ENCODE peak calls at places on chromosomes 6 and 20, in five cellular contexts. V, O, H, K and D are unnamed samples.

GRCh38 chr6:32945106-32945761 is 4.4 kb upstream of the HLA-DMB start:
- DNase-seq in O (no peak), V (no peak), H (peak; percentile 94), K (no peak), D (no peak)

GRCh38 chr20:64230461-64231145 is 24.9 kb upstream of the PCMTD2 start:
- DNase-seq in H (no peak), V (no peak), K (no peak), O (no peak), D (no peak)

GRCh38 chr6:28657367-28657755 is 131.7 kb downstream of the GPX5 start:
- DNase-seq in V (no peak), K (no peak), O (no peak), H (no peak), D (no peak)

GRCh38 chr6:167980911-167981310 is 16.6 kb upstream of the KIF25 start:
- DNase-seq in V (no peak), O (no peak), H (no peak), K (no peak), D (no peak)

GRCh38 chr6:136812174-136812573 is 10.2 kb upstream of the PEX7 start:
- DNase-seq in K (no peak), H (no peak), V (no peak), O (no peak), D (no peak)

GRCh38 chr6:131073577-131073976 is 10.5 kb upstream of the EPB41L2 start:
- DNase-seq in V (no peak), H (peak; percentile 34), O (no peak), K (no peak), D (no peak)

GRCh38 chr6:138545621-138545980 is 46.3 kb upstream of the NHSL1 start:
- DNase-seq in O (no peak), H (no peak), V (no peak), K (no peak), D (peak; percentile 72)

GRCh38 chr20:63791497-63792156 is 39.4 kb downstream of the ZBTB46 start:
- DNase-seq in H (no peak), K (no peak), O (no peak), V (no peak), D (no peak)

GRCh38 chr6:136014454-136015421 is 163.2 kb downstream of the PDE7B start:
- DNase-seq in O (no peak), K (no peak), H (no peak), V (no peak), D (no peak)

GRCh38 chr20:47438464-47439381 is 63.0 kb upstream of the NCOA3 start:
- DNase-seq in V (no peak), O (no peak), K (no peak), H (peak; percentile 13), D (no peak)